ENCODE peak calls at places on chromosomes 13 and 19, in five cellular contexts. K is HCT116; B is CD4-positive, alpha-beta memory T cell; O is GM23338; M is mammary epithelial cell. I is an unnamed sample.

GRCh38 chr13:38899581-38899980 is 91.0 kb downstream of the STOML3 start:
- DNase-seq in K (no peak), B (no peak), O (no peak), M (no peak), I (no peak)

GRCh38 chr13:44758595-44759221 is 182.6 kb upstream of the TSC22D1 start:
- DNase-seq in K (no peak), B (no peak), O (no peak), M (peak; percentile 92), I (no peak)

GRCh38 chr13:109647699-109648098 is 138.7 kb downstream of the IRS2 start:
- DNase-seq in K (no peak), B (no peak), O (no peak), M (no peak), I (no peak)

GRCh38 chr19:40286674-40287421 is 1.7 kb upstream of the AKT2 start:
- DNase-seq in K (no peak), B (no peak), O (no peak), M (no peak), I (no peak)

GRCh38 chr13:42892760-42893159 is 99.3 kb downstream of the EPSTI1 start:
- DNase-seq in K (no peak), B (no peak), O (no peak), M (peak; percentile 45), I (no peak)

GRCh38 chr19:35911790-35912189 is 3.7 kb upstream of the TYROBP start:
- DNase-seq in K (peak; percentile 38), B (no peak), O (no peak), M (peak; percentile 91), I (no peak)

GRCh38 chr19:1312732-1313694 is 27.3 kb downstream of the EFNA2 start:
- DNase-seq in K (peak; percentile 23), B (no peak), O (no peak), M (peak; percentile 61), I (no peak)

GRCh38 chr13:49262634-49263033 is 14.9 kb downstream of the CDADC1 start:
- DNase-seq in K (no peak), B (no peak), O (no peak), M (no peak), I (no peak)

GRCh38 chr13:103275708-103276107 is 209.5 kb upstream of the SLC10A2 start:
- DNase-seq in K (no peak), B (no peak), O (no peak), M (peak; percentile 23), I (no peak)

GRCh38 chr19:2507109-2507508 is 31.2 kb downstream of the GADD45B start:
- DNase-seq in K (peak; percentile 75), B (peak; percentile 48), O (no peak), M (peak; percentile 39), I (peak; percentile 39)

GRCh38 chr19:46692918-46693722 is 23.8 kb downstream of the PRKD2 start:
- DNase-seq in K (no peak), B (no peak), O (no peak), M (peak; percentile 36), I (no peak)

GRCh38 chr13:27533155-27533643 is 82.8 kb upstream of the MTIF3 start:
- DNase-seq in K (peak; percentile 62), B (peak; percentile 28), O (peak; percentile 89), M (peak; percentile 62), I (peak; percentile 30)

GRCh38 chr13:45860240-45860639 is 8.7 kb upstream of the SIAH3 start:
- DNase-seq in K (no peak), B (no peak), O (no peak), M (no peak), I (no peak)

GRCh38 chr19:5947435-5947834 is 30.5 kb downstream of the RANBP3 start:
- DNase-seq in K (no peak), B (no peak), O (no peak), M (no peak), I (no peak)

GRCh38 chr19:34731964-34732363 is 2.1 kb upstream of the ZNF181 start:
- DNase-seq in K (no peak), B (no peak), O (no peak), M (no peak), I (no peak)

GRCh38 chr19:50152578-50152977 is 10.5 kb downstream of the IZUMO2 start:
- DNase-seq in K (no peak), B (no peak), O (no peak), M (no peak), I (no peak)

GRCh38 chr13:55000043-55000442 is 1971.4 kb downstream of the OLFM4 start:
- DNase-seq in K (no peak), B (no peak), O (peak; percentile 84), M (no peak), I (no peak)

GRCh38 chr13:50127017-50127725 is 111.9 kb downstream of the KCNRG start:
- DNase-seq in K (no peak), B (peak; percentile 61), O (peak; percentile 63), M (no peak), I (peak; percentile 64)

GRCh38 chr13:23563085-23563484 is 7.1 kb upstream of the TNFRSF19 start:
- DNase-seq in K (no peak), B (no peak), O (no peak), M (no peak), I (no peak)

GRCh38 chr19:16654151-16654550 is 5.8 kb downstream of the SMIM7 start:
- DNase-seq in K (peak; percentile 19), B (no peak), O (peak; percentile 27), M (no peak), I (no peak)

GRCh38 chr19:22619371-22619770 is 14.8 kb upstream of the ZNF492 start:
- DNase-seq in K (no peak), B (no peak), O (no peak), M (no peak), I (no peak)

GRCh38 chr13:73325351-73326214 is 266.8 kb downstream of the KLF5 start:
- DNase-seq in K (no peak), B (no peak), O (no peak), M (peak; percentile 38), I (no peak)

GRCh38 chr13:88086577-88086976 is 415.4 kb downstream of the SLITRK5 start:
- DNase-seq in K (no peak), B (no peak), O (no peak), M (no peak), I (no peak)

GRCh38 chr19:30253581-30253996 is 118.6 kb upstream of the ZNF536 start:
- DNase-seq in K (no peak), B (no peak), O (no peak), M (no peak), I (no peak)

GRCh38 chr19:2555422-2556220 is 79.7 kb downstream of the GADD45B start:
- DNase-seq in K (no peak), B (no peak), O (no peak), M (no peak), I (no peak)

GRCh38 chr13:107788464-107789165 is 426.7 kb downstream of the LIG4 start:
- DNase-seq in K (no peak), B (no peak), O (no peak), M (no peak), I (no peak)

GRCh38 chr19:37654525-37654832 is 786 bp downstream of the ZFP30 start:
- DNase-seq in K (no peak), B (peak; percentile 11), O (peak; percentile 58), M (peak; percentile 18), I (no peak)

GRCh38 chr13:37618554-37618953 is 20.0 kb upstream of the POSTN start:
- DNase-seq in K (no peak), B (no peak), O (no peak), M (no peak), I (no peak)

DNA sequence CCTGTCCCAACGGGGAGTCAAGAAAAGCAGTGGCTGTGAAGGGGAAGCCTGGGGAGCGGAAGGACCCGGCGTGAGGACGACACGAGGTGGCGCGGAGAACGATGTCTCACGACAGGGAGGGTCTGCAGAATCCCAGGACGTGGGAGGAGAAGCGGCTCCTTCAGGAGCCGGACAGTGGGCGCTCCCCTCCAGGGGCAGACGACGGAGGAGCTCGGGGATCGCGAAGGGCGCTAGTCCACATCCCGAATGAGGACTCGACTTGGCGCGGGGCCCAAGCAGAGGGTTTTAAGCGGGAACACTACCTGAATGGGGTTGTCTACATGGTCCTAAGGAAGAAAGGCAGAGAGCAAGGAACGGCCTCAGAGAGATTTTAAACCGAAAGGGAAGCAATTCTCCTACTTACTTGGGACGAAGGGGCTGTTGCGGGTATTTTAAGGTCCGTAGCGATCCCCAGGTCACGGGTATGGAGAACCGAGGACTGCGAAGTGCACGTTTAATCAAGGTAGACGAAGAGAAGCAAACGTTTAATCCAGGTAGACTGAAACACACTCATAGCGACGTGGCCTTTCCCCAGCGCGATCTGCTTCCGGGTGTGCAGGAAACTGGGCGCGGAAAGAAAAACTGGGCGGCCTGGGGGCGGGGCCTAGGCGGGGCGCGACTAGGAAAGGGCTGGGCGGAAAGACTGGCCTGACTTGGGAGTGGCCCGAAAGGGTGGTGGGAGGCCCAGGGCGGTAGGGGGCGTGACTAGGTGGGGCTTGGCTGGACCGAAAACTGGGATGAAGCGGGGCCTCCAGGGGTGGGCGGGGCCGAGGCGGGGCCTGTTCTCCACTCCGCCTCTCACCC is at the start of gene ZNF841:
- DNase-seq in K (no peak), B (peak; percentile 77), O (peak; percentile 98), M (peak; percentile 93), I (peak; percentile 82)
- H3K27ac ChIP-seq in K (no peak within 1 kb of the TSS), B (peak within 1 kb of the TSS; percentile 81), O (peak within 1 kb of the TSS; percentile 80), M (peak within 1 kb of the TSS; percentile 88), I (peak within 1 kb of the TSS; percentile 86)

GRCh38 chr13:79387853-79388252 is 18.2 kb downstream of the RBM26 start:
- DNase-seq in K (no peak), B (no peak), O (no peak), M (no peak), I (no peak)

GRCh38 chr13:79382545-79383275 is 23.3 kb downstream of the RBM26 start:
- DNase-seq in K (no peak), B (no peak), O (peak; percentile 27), M (peak; percentile 55), I (no peak)

GRCh38 chr13:79384022-79384610 is 21.9 kb downstream of the RBM26 start:
- DNase-seq in K (no peak), B (no peak), O (no peak), M (no peak), I (no peak)

GRCh38 chr13:79386125-79386822 is 19.8 kb downstream of the RBM26 start:
- DNase-seq in K (no peak), B (no peak), O (no peak), M (peak; percentile 52), I (no peak)

GRCh38 chr13:79385694-79386093 is 20.4 kb downstream of the RBM26 start:
- DNase-seq in K (no peak), B (no peak), O (no peak), M (peak; percentile 57), I (no peak)
- H3K4me3 ChIP-seq in K (no peak overlapping the region), B (no peak overlapping the region), O (no peak overlapping the region), M (no peak overlapping the region), I (no peak overlapping the region)

GRCh38 chr13:97279913-97280312 is 57.8 kb downstream of the MBNL2 start:
- DNase-seq in K (no peak), B (no peak), O (no peak), M (no peak), I (no peak)
- H3K4me1 ChIP-seq in K (peaks cover 88% of the 10 kb centered on the region), B (peaks cover 27% of the 10 kb centered on the region), O (no peaks in the 10 kb centered on the region), M (peaks cover 80% of the 10 kb centered on the region), I (no peaks in the 10 kb centered on the region)

DNA sequence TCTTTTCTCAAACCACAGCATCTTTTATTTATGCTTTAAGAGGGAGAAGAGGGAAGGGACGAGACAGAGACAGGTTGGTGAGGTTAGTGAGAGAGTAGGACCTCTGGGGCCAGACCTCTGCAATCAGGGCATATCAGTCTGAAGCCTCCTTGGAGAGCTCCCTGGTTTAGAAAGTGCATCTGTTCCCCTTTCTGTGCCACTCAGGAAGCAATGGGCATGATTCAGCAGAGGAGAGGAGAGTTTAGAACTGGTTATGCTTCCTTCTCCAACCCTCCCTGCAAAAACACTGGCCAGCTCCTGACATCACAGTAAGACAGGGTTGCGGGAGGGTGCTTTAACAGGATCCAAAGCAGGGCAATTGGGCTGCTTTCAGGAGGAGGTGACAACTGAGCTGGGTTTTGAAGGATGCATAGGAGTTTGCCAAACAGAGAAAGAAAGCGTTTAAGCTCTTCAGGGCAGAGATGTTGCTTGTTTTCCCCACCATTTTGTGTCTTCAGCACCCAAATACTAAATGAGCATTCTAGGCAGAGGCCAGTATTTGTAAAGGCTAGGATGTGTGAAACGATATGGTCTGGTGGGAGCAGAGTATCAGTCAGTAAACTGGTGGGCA is 33.1 kb downstream of the CERS4 start:
- DNase-seq in K (no peak), B (no peak), O (no peak), M (no peak), I (no peak)
- H3K27ac ChIP-seq in K (no peak overlapping the region), B (no peak overlapping the region), O (no peak overlapping the region), M (no peak overlapping the region), I (no peak overlapping the region)

I was measured in CD8-positive, alpha-beta T cell.